ENCODE peak calls at places on chromosomes 2 and 18, in four cellular contexts. J is SK-N-SH, L is GM12878, X is HepG2. Y is an unnamed sample.

GRCh38 chr18:66640431-66640830 is 36.5 kb upstream of the CDH19 start:
- DNase-seq in J (no peak), L (no peak), X (no peak), Y (no peak)

GRCh38 chr2:25664531-25665307 is 8.7 kb downstream of the DTNB start:
- DNase-seq in J (peak; percentile 64), L (no peak), X (peak; percentile 79), Y (peak; percentile 26)

GRCh38 chr18:23857756-23858155 is 156.8 kb upstream of the TTC39C start:
- DNase-seq in J (no peak), L (no peak), X (peak; percentile 67), Y (no peak)

GRCh38 chr2:208552943-208553342 is 146.4 kb downstream of the PTH2R start:
- DNase-seq in J (no peak), L (no peak), X (no peak), Y (peak; percentile 45)

GRCh38 chr2:156322681-156323211 is 9.8 kb downstream of the NR4A2 start:
- DNase-seq in J (no peak), L (no peak), X (no peak), Y (no peak)

GRCh38 chr2:159380676-159381239 is 94.3 kb upstream of the WDSUB1 start:
- DNase-seq in J (no peak), L (no peak), X (peak; percentile 69), Y (no peak)

GRCh38 chr2:239443666-239444567 is 43.1 kb upstream of the HDAC4 start:
- DNase-seq in J (no peak), L (no peak), X (peak; percentile 66), Y (no peak)

GRCh38 chr2:225328192-225328591 is 71.3 kb upstream of the NYAP2 start:
- DNase-seq in J (no peak), L (no peak), X (peak; percentile 6), Y (no peak)

GRCh38 chr2:37454851-37455762 is 110.7 kb downstream of the QPCT start:
- DNase-seq in J (no peak), L (no peak), X (no peak), Y (no peak)

GRCh38 chr2:58913082-58913726 is 672.1 kb upstream of the FANCL start:
- DNase-seq in J (no peak), L (no peak), X (no peak), Y (no peak)

GRCh38 chr2:236960516-236960915 is 125.2 kb upstream of the COPS8 start:
- DNase-seq in J (no peak), L (no peak), X (no peak), Y (no peak)

GRCh38 chr2:79630972-79631551 is 118.2 kb downstream of the CTNNA2 start:
- DNase-seq in J (no peak), L (no peak), X (peak; percentile 28), Y (no peak)

GRCh38 chr2:33214436-33214835 is 262.0 kb upstream of the RASGRP3 start:
- DNase-seq in J (no peak), L (no peak), X (no peak), Y (no peak)

GRCh38 chr18:60215432-60215831 is 157.1 kb downstream of the MC4R start:
- DNase-seq in J (no peak), L (no peak), X (no peak), Y (no peak)

GRCh38 chr2:190791347-190791982 is 89.2 kb upstream of the GLS start:
- DNase-seq in J (no peak), L (no peak), X (no peak), Y (peak; percentile 39)

GRCh38 chr2:64143154-64144056 is 815 bp downstream of the PELI1 start:
- DNase-seq in J (peak; percentile 74), L (no peak), X (peak; percentile 21), Y (peak; percentile 44)

GRCh38 chr2:19072161-19072560 is 286.3 kb downstream of the OSR1 start:
- DNase-seq in J (no peak), L (no peak), X (no peak), Y (no peak)

GRCh38 chr2:144479138-144479537 is 40.8 kb downstream of the ZEB2 start:
- DNase-seq in J (no peak), L (no peak), X (no peak), Y (no peak)

GRCh38 chr2:28209312-28209711 is 183.3 kb upstream of the FOSL2 start:
- DNase-seq in J (no peak), L (no peak), X (no peak), Y (no peak)

GRCh38 chr2:72118951-72119350 is 28.7 kb downstream of the CYP26B1 start:
- DNase-seq in J (no peak), L (no peak), X (no peak), Y (no peak)
- TF ChIP-seq NFIC in J (no peak), L (no peak), X (no peak), Y (no peak)

GRCh38 chr2:120989556-120989848 is 253.8 kb downstream of the GLI2 start:
- DNase-seq in J (no peak), L (no peak), X (no peak), Y (no peak)

GRCh38 chr2:120988051-120988707 is 252.5 kb downstream of the GLI2 start:
- DNase-seq in J (no peak), L (no peak), X (no peak), Y (no peak)

GRCh38 chr2:120989911-120990441 is 254.3 kb downstream of the GLI2 start:
- DNase-seq in J (no peak), L (no peak), X (no peak), Y (no peak)

GRCh38 chr2:120990451-120990871 is 254.8 kb downstream of the GLI2 start:
- DNase-seq in J (no peak), L (no peak), X (no peak), Y (no peak)

DNA sequence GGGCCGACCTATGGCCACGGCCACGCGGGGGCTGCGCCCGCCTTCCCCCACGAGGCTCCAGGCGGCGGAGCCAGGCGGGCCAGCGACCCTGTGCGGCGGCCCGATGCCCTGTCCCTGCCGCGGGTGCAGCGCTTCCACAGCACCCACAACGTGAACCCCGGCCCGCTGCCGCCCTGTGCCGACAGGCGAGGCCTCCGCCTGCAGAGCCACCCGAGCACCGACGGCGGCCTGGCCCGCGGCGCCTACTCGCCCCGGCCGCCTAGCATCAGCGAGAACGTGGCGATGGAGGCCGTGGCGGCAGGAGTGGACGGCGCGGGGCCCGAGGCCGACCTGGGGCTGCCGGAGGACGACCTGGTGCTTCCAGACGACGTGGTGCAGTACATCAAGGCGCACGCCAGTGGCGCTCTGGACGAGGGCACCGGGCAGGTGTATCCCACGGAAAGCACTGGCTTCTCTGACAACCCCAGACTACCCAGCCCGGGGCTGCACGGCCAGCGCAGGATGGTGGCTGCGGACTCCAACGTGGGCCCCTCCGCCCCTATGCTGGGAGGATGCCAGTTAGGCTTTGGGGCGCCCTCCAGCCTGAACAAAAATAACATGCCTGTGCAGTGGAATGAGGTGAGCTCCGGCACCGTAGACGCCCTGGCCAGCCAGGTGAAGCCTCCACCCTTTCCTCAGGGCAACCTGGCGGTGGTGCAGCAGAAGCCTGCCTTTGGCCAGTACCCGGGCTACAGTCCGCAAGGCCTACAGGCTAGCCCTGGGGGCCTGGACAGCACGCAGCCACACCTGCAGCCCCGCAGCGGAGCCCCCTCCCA is 253.3 kb downstream of the GLI2 start:
- DNase-seq in J (no peak), L (no peak), X (no peak), Y (no peak)
- TF ChIP-seq NFIC in J (no peak), L (no peak), X (no peak), Y (no peak)

GRCh38 chr2:163723352-163723751 is 12.5 kb downstream of the FIGN start:
- DNase-seq in J (no peak), L (no peak), X (no peak), Y (no peak)

GRCh38 chr2:163717993-163718680 is 17.7 kb downstream of the FIGN start:
- DNase-seq in J (peak; percentile 49), L (no peak), X (peak; percentile 16), Y (no peak)

GRCh38 chr2:163729874-163730273 is 5.9 kb downstream of the FIGN start:
- DNase-seq in J (no peak), L (no peak), X (no peak), Y (no peak)

GRCh38 chr2:163719278-163719677 is 16.5 kb downstream of the FIGN start:
- DNase-seq in J (no peak), L (no peak), X (no peak), Y (no peak)

GRCh38 chr2:163723881-163724280 is 11.9 kb downstream of the FIGN start:
- DNase-seq in J (no peak), L (no peak), X (no peak), Y (no peak)
- TF ChIP-seq NFIC in J (no peak), L (no peak), X (no peak), Y (no peak)

DNA sequence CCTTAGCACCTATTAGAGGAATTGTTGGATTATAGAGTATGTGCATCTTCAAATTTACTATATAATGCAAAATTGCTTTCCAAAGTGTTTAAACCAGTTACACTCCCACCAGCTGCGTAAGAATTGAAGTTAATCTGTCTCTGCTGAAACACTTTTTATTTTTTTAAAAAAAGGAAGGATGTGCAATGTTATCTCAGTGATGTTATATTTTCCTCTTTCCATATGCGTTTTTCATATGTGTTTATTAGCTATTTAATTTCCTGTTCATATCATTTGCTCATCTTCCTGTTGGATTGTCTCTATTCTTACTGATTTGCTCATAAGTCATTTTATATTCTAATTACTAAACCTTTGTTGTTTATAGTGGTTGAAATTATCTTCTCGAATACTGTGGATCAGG is 63.2 kb upstream of the RFX8 start:
- DNase-seq in J (no peak), L (no peak), X (no peak), Y (no peak)
- TF ChIP-seq NFIC in J (no peak), L (no peak), X (no peak), Y (no peak)

DNA sequence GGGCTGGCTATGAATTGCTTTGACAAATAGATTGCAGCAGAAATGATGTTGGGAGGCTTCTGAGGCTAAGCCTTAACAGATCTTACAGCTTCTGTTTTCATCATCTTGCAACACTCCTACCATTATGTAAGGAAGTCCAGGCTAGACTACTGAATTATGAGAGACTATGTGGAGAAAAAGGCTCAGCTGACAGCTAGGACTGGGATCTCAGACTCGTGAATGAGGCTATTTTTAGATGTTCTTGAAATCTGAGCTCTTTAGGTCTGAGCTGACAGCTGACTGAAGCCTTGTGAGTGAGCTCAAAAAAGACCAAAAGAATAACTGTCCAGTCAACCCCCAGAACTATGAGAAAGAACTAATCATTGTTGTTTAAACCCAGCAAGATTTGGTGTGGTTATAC is 70.3 kb downstream of the VWC2L start:
- DNase-seq in J (no peak), L (no peak), X (no peak), Y (no peak)
- TF ChIP-seq NFIC in J (no peak), L (no peak), X (no peak), Y (no peak)